ENCODE peak calls at places on chromosomes 11 and 22, in ten cellular contexts. L, Q, X, I, S, T, O, H, C and B are unnamed samples.
A peak's percentile ranks its signal among the peaks of the same experiment; 100 is the strongest.

GRCh38 chr11:69403556-69404215 is 77.8 kb upstream of the LINC01488 start:
- DNase-seq in L (no peak), Q (no peak), X (no peak), I (no peak), S (no peak), T (no peak), O (peak; percentile 57), H (no peak), C (no peak), B (no peak)

GRCh38 chr11:63760487-63761079 is 8.0 kb downstream of the ZFTA start:
- DNase-seq in L (no peak), Q (no peak), X (no peak), I (no peak), S (no peak), T (no peak), O (no peak), H (no peak), C (no peak), B (no peak)

GRCh38 chr11:48052183-48053040 is 72.1 kb downstream of the PTPRJ start:
- DNase-seq in L (no peak), Q (no peak), X (no peak), I (no peak), S (no peak), T (no peak), O (peak; percentile 65), H (no peak), C (no peak), B (no peak)

GRCh38 chr11:20278727-20279126 is 84.8 kb upstream of the HTATIP2 start:
- DNase-seq in L (no peak), Q (no peak), X (peak; percentile 11), I (no peak), S (no peak), T (no peak), O (no peak), H (no peak), C (no peak), B (no peak)

GRCh38 chr11:130413383-130414106 is 14.9 kb downstream of the ADAMTS8 start:
- DNase-seq in L (no peak), Q (peak; percentile 38), X (no peak), I (no peak), S (no peak), T (no peak), O (peak; percentile 75), H (no peak), C (no peak), B (no peak)

GRCh38 chr11:93080146-93080759 is 110.8 kb downstream of the MTNR1B start:
- DNase-seq in L (no peak), Q (no peak), X (no peak), I (no peak), S (no peak), T (no peak), O (no peak), H (no peak), C (no peak), B (no peak)

GRCh38 chr22:39215430-39216142 is 29.2 kb downstream of the PDGFB start:
- DNase-seq in L (no peak), Q (no peak), X (no peak), I (peak; percentile 17), S (no peak), T (no peak), O (no peak), H (peak; percentile 20), C (no peak), B (peak; percentile 36)

GRCh38 chr11:119341222-119342022 is 739 bp upstream of the C1QTNF5 start:
- DNase-seq in L (no peak), Q (no peak), X (no peak), I (no peak), S (no peak), T (no peak), O (no peak), H (no peak), C (no peak), B (no peak)

GRCh38 chr22:39478461-39478860 is 21.6 kb downstream of the MGAT3 start:
- DNase-seq in L (no peak), Q (no peak), X (peak; percentile 35), I (no peak), S (no peak), T (no peak), O (no peak), H (no peak), C (peak; percentile 35), B (peak; percentile 28)

GRCh38 chr11:32829680-32830412 is at the start of gene PRRG4:
- DNase-seq in L (no peak), Q (peak; percentile 38), X (peak; percentile 50), I (peak; percentile 58), S (no peak), T (peak; percentile 3), O (peak; percentile 26), H (no peak), C (peak; percentile 45), B (peak; percentile 81)

GRCh38 chr11:44989831-44990566 is 39.3 kb upstream of the TP53I11 start:
- DNase-seq in L (peak; percentile 46), Q (peak; percentile 93), X (no peak), I (peak; percentile 84), S (no peak), T (no peak), O (no peak), H (no peak), C (no peak), B (no peak)

GRCh38 chr11:47768090-47768620 is 1.0 kb upstream of the FNBP4 start:
- DNase-seq in L (peak; percentile 64), Q (peak; percentile 87), X (peak; percentile 86), I (peak; percentile 80), S (peak; percentile 81), T (no peak), O (peak; percentile 78), H (no peak), C (peak; percentile 24), B (peak; percentile 56)

GRCh38 chr11:67374571-67375276 is 1.3 kb upstream of the CLCF1 start:
- DNase-seq in L (no peak), Q (no peak), X (no peak), I (no peak), S (no peak), T (no peak), O (no peak), H (no peak), C (no peak), B (no peak)

GRCh38 chr22:46454910-46455269 is 82.5 kb downstream of the CELSR1 start:
- DNase-seq in L (no peak), Q (no peak), X (no peak), I (no peak), S (no peak), T (no peak), O (peak; percentile 9), H (no peak), C (no peak), B (no peak)

GRCh38 chr11:78313181-78313788 is 104.3 kb downstream of the GAB2 start:
- DNase-seq in L (peak; percentile 62), Q (peak; percentile 4), X (peak; percentile 58), I (no peak), S (no peak), T (no peak), O (peak; percentile 86), H (no peak), C (no peak), B (no peak)

GRCh38 chr11:9565822-9566560 is 7.5 kb upstream of the WEE1 start:
- DNase-seq in L (peak; percentile 22), Q (no peak), X (peak; percentile 95), I (peak; percentile 48), S (peak; percentile 93), T (no peak), O (peak; percentile 100), H (peak; percentile 68), C (peak; percentile 47), B (peak; percentile 75)

GRCh38 chr22:19430890-19431541 is 517 bp downstream of the HIRA start:
- DNase-seq in L (no peak), Q (no peak), X (no peak), I (peak; percentile 31), S (no peak), T (peak; percentile 16), O (peak; percentile 42), H (no peak), C (no peak), B (peak; percentile 35)

GRCh38 chr11:94804874-94805273 is 36.7 kb downstream of the AMOTL1 start:
- DNase-seq in L (no peak), Q (no peak), X (no peak), I (no peak), S (no peak), T (no peak), O (no peak), H (no peak), C (no peak), B (no peak)

GRCh38 chr22:36486619-36487384 is 5.4 kb upstream of the TXN2 start:
- DNase-seq in L (no peak), Q (no peak), X (no peak), I (no peak), S (no peak), T (no peak), O (peak; percentile 60), H (peak; percentile 52), C (peak; percentile 49), B (peak; percentile 72)

GRCh38 chr22:37509026-37509886 is 10.0 kb downstream of the CARD10 start:
- DNase-seq in L (no peak), Q (no peak), X (no peak), I (peak; percentile 53), S (no peak), T (no peak), O (no peak), H (no peak), C (no peak), B (no peak)

GRCh38 chr11:47886096-47886495 is 37.9 kb upstream of the NUP160 start:
- DNase-seq in L (no peak), Q (no peak), X (no peak), I (no peak), S (no peak), T (no peak), O (peak; percentile 87), H (no peak), C (no peak), B (peak; percentile 53)

GRCh38 chr11:115499891-115500290 is 4.3 kb downstream of the CADM1 start:
- DNase-seq in L (no peak), Q (no peak), X (no peak), I (no peak), S (no peak), T (no peak), O (no peak), H (no peak), C (no peak), B (no peak)

GRCh38 chr11:129067454-129067853 is 124.7 kb downstream of the ARHGAP32 start:
- DNase-seq in L (no peak), Q (no peak), X (no peak), I (no peak), S (no peak), T (no peak), O (peak; percentile 62), H (no peak), C (no peak), B (no peak)

GRCh38 chr22:29702025-29702930 is 17.5 kb upstream of the CABP7 start:
- DNase-seq in L (no peak), Q (no peak), X (no peak), I (no peak), S (no peak), T (no peak), O (no peak), H (no peak), C (no peak), B (no peak)